ENCODE peak calls at places on chromosomes 7 and 10, in nine cellular contexts. O is ovary, G is IMR-90, Q is A549, B is sigmoid colon, I is astrocyte, V is adrenal gland, X is neural progenitor cell, U is prostate gland. D is an unnamed sample.

GRCh38 chr7:50628469-50629084 is 63.4 kb upstream of the DDC start:
- DNase-seq in O (no peak), G (no peak), Q (no peak), B (no peak), I (no peak), V (no peak), X (peak; percentile 16), U (no peak), D (no peak)

GRCh38 chr10:75497997-75498797 is 66.8 kb downstream of the LRMDA start:
- DNase-seq in O (peak; percentile 68), G (peak; percentile 17), Q (no peak), B (peak; percentile 82), I (peak; percentile 64), V (peak; percentile 85), X (no peak), U (peak; percentile 54), D (no peak)

GRCh38 chr7:152663926-152664325 is 12.0 kb downstream of the XRCC2 start:
- DNase-seq in O (no peak), G (no peak), Q (no peak), B (no peak), I (no peak), V (no peak), X (no peak), U (no peak), D (no peak)

GRCh38 chr10:101609481-101609880 is 21.4 kb downstream of the DPCD start:
- DNase-seq in O (no peak), G (peak; percentile 26), Q (no peak), B (no peak), I (peak; percentile 15), V (no peak), X (no peak), U (no peak), D (no peak)

GRCh38 chr10:19498348-19499290 is 317.6 kb upstream of the PLXDC2 start:
- DNase-seq in O (no peak), G (peak; percentile 3), Q (no peak), B (peak; percentile 58), I (no peak), V (no peak), X (no peak), U (peak; percentile 22), D (no peak)

GRCh38 chr10:46228076-46229071 is 58.4 kb upstream of the ANTXRL start:
- DNase-seq in O (peak; percentile 61), G (peak; percentile 70), Q (peak; percentile 89), B (peak; percentile 86), I (peak; percentile 42), V (peak; percentile 71), X (peak; percentile 88), U (peak; percentile 65), D (peak; percentile 81)

GRCh38 chr10:71300555-71301370 is 18.3 kb upstream of the SLC29A3 start:
- DNase-seq in O (no peak), G (no peak), Q (no peak), B (no peak), I (no peak), V (no peak), X (no peak), U (peak; percentile 71), D (no peak)

GRCh38 chr10:13458107-13458761 is 70.6 kb downstream of the BEND7 start:
- DNase-seq in O (no peak), G (peak; percentile 45), Q (no peak), B (no peak), I (peak; percentile 58), V (no peak), X (no peak), U (no peak), D (no peak)

GRCh38 chr7:131028293-131028692 is 294.3 kb upstream of the KLF14 start:
- DNase-seq in O (no peak), G (no peak), Q (no peak), B (no peak), I (no peak), V (no peak), X (no peak), U (no peak), D (no peak)

GRCh38 chr7:90210925-90211324 is 615 bp upstream of the STEAP2 start:
- DNase-seq in O (peak; percentile 44), G (no peak), Q (no peak), B (no peak), I (no peak), V (peak; percentile 21), X (no peak), U (no peak), D (no peak)

GRCh38 chr7:9031386-9031785 is 598.0 kb downstream of the NXPH1 start:
- DNase-seq in O (no peak), G (no peak), Q (no peak), B (no peak), I (no peak), V (no peak), X (no peak), U (no peak), D (no peak)

GRCh38 chr7:24922099-24922773 is 57.7 kb downstream of the OSBPL3 start:
- DNase-seq in O (no peak), G (no peak), Q (no peak), B (no peak), I (no peak), V (no peak), X (no peak), U (no peak), D (no peak)

GRCh38 chr10:3897156-3897555 is 112.1 kb upstream of the KLF6 start:
- DNase-seq in O (no peak), G (peak; percentile 84), Q (no peak), B (no peak), I (peak; percentile 70), V (no peak), X (no peak), U (no peak), D (no peak)

DNA sequence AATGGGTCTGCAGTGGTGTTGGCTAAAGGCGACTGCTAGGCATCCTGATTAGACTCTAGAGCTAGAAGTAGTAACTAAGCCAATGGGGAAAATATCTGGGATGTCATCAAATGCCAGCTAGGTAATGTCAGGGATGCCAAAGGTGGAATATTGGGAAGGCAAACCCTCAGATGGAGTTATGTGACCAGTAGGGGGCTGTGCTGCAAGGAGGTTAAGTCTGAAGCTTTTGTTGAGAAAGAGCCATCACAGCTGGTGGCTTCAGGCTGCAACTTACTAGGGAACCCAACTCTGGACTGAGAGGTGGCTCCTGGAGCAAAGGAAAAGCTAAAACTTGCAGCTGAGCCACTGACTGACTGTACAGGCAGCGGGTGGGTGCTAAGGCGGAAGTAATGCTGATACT is 576.9 kb upstream of the GHITM start:
- DNase-seq in O (no peak), G (no peak), Q (no peak), B (no peak), I (no peak), V (no peak), X (no peak), U (no peak), D (no peak)
- H3K9me3 ChIP-seq in O (no peaks in the 10 kb centered on the region), G (peaks cover 22% of the 10 kb centered on the region), Q (peaks cover 4% of the 10 kb centered on the region), B (no peaks in the 10 kb centered on the region), I (no peaks in the 10 kb centered on the region), V (no peaks in the 10 kb centered on the region), X (no peaks in the 10 kb centered on the region), U (no peaks in the 10 kb centered on the region), D (no peaks in the 10 kb centered on the region)

GRCh38 chr10:11184093-11184492 is 166.4 kb downstream of the CELF2 start:
- DNase-seq in O (no peak), G (no peak), Q (no peak), B (no peak), I (no peak), V (no peak), X (no peak), U (no peak), D (no peak)
- H3K9me3 ChIP-seq in O (no peaks in the 10 kb centered on the region), G (peaks cover 4% of the 10 kb centered on the region), Q (no peaks in the 10 kb centered on the region), B (no peaks in the 10 kb centered on the region), I (no peaks in the 10 kb centered on the region), V (no peaks in the 10 kb centered on the region), X (no peaks in the 10 kb centered on the region), U (no peaks in the 10 kb centered on the region), D (no peaks in the 10 kb centered on the region)

GRCh38 chr7:71077743-71078476 is 54.0 kb upstream of the GALNT17 start:
- DNase-seq in O (no peak), G (no peak), Q (no peak), B (no peak), I (no peak), V (no peak), X (no peak), U (no peak), D (no peak)
- H3K9me3 ChIP-seq in O (no peaks in the 10 kb centered on the region), G (peaks cover 8% of the 10 kb centered on the region), Q (no peaks in the 10 kb centered on the region), B (peaks cover 7% of the 10 kb centered on the region), I (peaks cover 6% of the 10 kb centered on the region), V (no peaks in the 10 kb centered on the region), X (peaks cover 2% of the 10 kb centered on the region), U (no peaks in the 10 kb centered on the region), D (no peaks in the 10 kb centered on the region)

GRCh38 chr10:91163709-91164474 is 56.6 kb upstream of the PCGF5 start:
- DNase-seq in O (peak; percentile 85), G (peak; percentile 93), Q (peak; percentile 76), B (peak; percentile 91), I (peak; percentile 68), V (peak; percentile 85), X (peak; percentile 34), U (peak; percentile 42), D (peak; percentile 70)

GRCh38 chr10:91170418-91170817 is 50.0 kb upstream of the PCGF5 start:
- DNase-seq in O (no peak), G (no peak), Q (no peak), B (no peak), I (no peak), V (no peak), X (no peak), U (no peak), D (no peak)

GRCh38 chr10:91171485-91171884 is 49.0 kb upstream of the PCGF5 start:
- DNase-seq in O (no peak), G (no peak), Q (no peak), B (no peak), I (no peak), V (no peak), X (no peak), U (no peak), D (no peak)

GRCh38 chr10:91164520-91165065 is 55.9 kb upstream of the PCGF5 start:
- DNase-seq in O (no peak), G (peak; percentile 56), Q (no peak), B (no peak), I (peak; percentile 12), V (no peak), X (peak; percentile 26), U (no peak), D (no peak)

DNA sequence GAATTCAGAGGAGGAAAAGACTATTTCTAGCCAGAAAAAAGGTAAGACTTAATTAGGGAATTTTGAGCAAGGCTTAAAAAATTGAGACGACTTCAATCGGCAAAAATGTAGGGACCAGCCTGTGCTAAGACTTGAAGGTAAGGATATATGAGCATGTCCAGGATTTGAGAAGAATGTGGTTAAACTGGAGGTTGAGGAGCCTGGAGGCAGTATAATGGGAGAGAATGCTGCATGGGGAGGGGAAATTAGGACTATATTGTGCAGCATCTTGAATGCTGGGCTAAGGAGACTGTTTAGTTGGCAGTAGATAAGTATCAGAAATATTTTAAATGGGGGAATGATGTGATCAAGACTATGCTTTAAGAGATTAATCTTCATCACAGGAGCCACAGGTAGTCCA is 53.1 kb upstream of the PCGF5 start:
- DNase-seq in O (no peak), G (no peak), Q (no peak), B (no peak), I (no peak), V (no peak), X (no peak), U (no peak), D (no peak)
- H3K9me3 ChIP-seq in O (no peaks in the 10 kb centered on the region), G (no peaks in the 10 kb centered on the region), Q (peaks cover 9% of the 10 kb centered on the region), B (no peaks in the 10 kb centered on the region), I (no peaks in the 10 kb centered on the region), V (no peaks in the 10 kb centered on the region), X (no peaks in the 10 kb centered on the region), U (no peaks in the 10 kb centered on the region), D (no peaks in the 10 kb centered on the region)